ENCODE peak calls at places on chromosomes 11 and 22, in ten cellular contexts. R is cardiac fibroblast, C is thyroid gland, U is HCT116, I is GM12878, P is Caco-2, G is tibial nerve, S is fibroblast of lung, E is kidney epithelial cell, M is Peyer's patch. J is an unnamed sample.

GRCh38 chr22:20651286-20651685 is 122.6 kb upstream of the SERPIND1 start:
- DNase-seq in I (no peak), E (no peak), R (no peak), C (no peak), G (no peak), M (no peak), S (no peak), P (no peak), U (no peak), J (no peak)

GRCh38 chr11:134449713-134450112 is 37.7 kb upstream of the B3GAT1 start:
- DNase-seq in G (no peak), P (peak; percentile 29), I (no peak), C (no peak), M (no peak), S (no peak), R (no peak), U (peak; percentile 4), E (no peak), J (no peak)

GRCh38 chr11:10654211-10655150 is 39.1 kb downstream of the IRAG1 start:
- DNase-seq in P (no peak), E (no peak), G (no peak), S (peak; percentile 76), R (peak; percentile 84), M (peak; percentile 73), I (peak; percentile 23), C (no peak), U (peak; percentile 55), J (peak; percentile 88)

GRCh38 chr11:20854214-20854613 is 184.8 kb downstream of the NELL1 start:
- DNase-seq in U (no peak), S (no peak), E (no peak), C (no peak), M (no peak), P (peak; percentile 36), G (no peak), R (no peak), I (no peak), J (no peak)

GRCh38 chr11:100875521-100875869 is 188.4 kb downstream of the ARHGAP42 start:
- DNase-seq in U (no peak), P (no peak), E (no peak), G (no peak), M (no peak), S (no peak), I (no peak), C (no peak), R (no peak), J (no peak)

GRCh38 chr11:132851247-132851646 is 681.1 kb downstream of the OPCML start:
- DNase-seq in R (no peak), I (no peak), E (no peak), S (no peak), G (no peak), C (no peak), P (no peak), U (no peak), M (no peak), J (no peak)

GRCh38 chr22:21044931-21045584 is 688 bp upstream of the LRRC74B start:
- DNase-seq in C (no peak), U (no peak), I (no peak), M (no peak), E (no peak), G (no peak), S (peak; percentile 64), R (peak; percentile 73), P (peak; percentile 34), J (peak; percentile 89)

GRCh38 chr22:47990486-47990885 is 1228.0 kb downstream of the TBC1D22A start:
- DNase-seq in R (no peak), G (no peak), M (no peak), I (no peak), E (no peak), C (no peak), U (no peak), P (no peak), S (no peak), J (no peak)

DNA sequence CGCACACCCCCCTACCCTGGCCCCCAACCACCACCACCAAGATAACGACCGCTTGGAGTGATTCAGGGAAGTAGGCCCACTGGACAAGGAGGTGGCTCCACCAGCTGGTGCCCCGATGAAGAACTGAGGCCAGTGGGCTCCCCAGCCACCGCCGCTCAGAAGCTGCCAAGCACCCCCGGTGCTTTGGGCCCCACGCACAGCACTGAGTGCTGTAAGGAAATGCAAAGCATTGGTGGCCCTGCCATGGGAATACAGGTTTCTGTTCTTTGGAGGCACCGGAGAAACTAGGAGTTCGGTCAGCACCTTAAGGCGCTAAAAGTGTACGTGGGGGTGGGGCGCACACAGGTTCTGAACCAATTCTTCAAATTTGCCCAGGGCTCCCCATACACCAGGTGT is 664 bp upstream of the PRSS23 start:
- DNase-seq in S (no peak), M (no peak), U (no peak), P (peak; percentile 79), G (no peak), C (no peak), R (no peak), E (no peak), I (no peak), J (peak; percentile 57)
- TF ChIP-seq CTCF in S (no peak), M (no peak), U (no peak), P (peak; percentile 11), G (no peak), C (no peak), R (no peak), E (peak; percentile 19), I (no peak), J (peak; percentile 50)

GRCh38 chr22:26479792-26480610 is 3.6 kb downstream of the HPS4 start:
- DNase-seq in R (no peak), E (no peak), C (no peak), G (no peak), I (no peak), U (no peak), S (no peak), P (no peak), M (no peak), J (no peak)
- H3K4me3 ChIP-seq in R (no peak overlapping the region), E (peak overlapping the region; percentile 2), C (no peak overlapping the region), G (peak overlapping the region; percentile 9), I (peak overlapping the region; percentile 97), U (no peak overlapping the region), S (no peak overlapping the region), P (no peak overlapping the region), M (peak overlapping the region; percentile 29), J (peak overlapping the region; percentile 15)

DNA sequence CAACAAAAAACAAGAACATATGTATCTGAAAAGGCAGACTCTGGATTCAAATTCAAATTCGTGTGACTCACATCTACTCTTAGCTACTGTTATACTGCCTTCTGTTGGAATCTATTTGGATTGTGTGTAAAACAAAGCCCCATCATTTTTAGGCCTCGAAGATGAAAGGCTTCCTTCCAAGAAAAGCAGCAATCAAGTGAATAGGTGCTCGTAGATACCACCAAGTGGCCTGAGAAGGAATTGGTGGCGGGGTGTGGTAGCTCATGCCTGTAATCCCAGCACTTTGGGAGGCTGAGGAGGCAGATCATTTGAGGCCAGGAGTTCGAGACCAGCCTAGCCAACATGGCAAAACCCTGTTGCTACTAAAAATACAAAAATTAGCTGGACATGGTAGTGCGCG is 4.2 kb downstream of the GRAMD1B start:
- DNase-seq in C (no peak), R (no peak), G (no peak), P (peak; percentile 42), E (no peak), I (no peak), S (peak; percentile 18), U (peak; percentile 43), M (peak; percentile 54), J (peak; percentile 36)
- TF ChIP-seq CTCF in C (no peak), R (peak; percentile 34), G (no peak), P (peak; percentile 37), E (no peak), I (peak; percentile 59), S (no peak), U (peak; percentile 56), M (peak; percentile 54), J (peak; percentile 47)

DNA sequence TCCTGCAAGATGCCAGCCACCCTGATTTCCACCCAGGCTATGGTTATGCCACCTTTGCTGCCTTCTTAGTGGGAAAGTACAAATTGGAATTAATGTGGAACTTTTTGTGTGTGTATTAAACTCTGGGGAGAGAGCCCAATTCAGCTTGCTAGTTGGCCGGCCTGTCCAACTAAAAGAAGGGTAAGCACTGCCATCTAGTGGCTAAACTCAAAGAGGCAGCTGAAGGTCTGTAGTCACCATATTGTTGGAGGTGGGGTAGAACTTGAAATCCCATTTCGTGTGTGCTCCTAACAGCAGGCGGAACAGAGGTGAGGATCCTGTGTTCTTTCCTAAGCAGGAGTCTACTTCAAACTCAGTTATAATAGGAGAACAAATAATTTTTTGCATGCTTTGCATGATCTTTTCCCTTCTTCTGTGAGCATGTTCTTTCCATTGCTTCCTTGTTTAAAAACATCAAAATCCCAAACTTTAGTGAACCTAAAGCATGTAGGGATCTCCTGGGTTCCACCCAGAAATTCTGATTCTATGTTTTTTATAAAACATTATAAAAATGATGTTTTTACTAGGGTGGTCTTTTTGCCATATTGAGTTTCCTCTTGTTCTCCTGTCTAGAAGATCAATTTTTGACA is 138.8 kb upstream of the SORL1-AS1 start:
- DNase-seq in U (peak; percentile 64), R (peak; percentile 86), C (peak; percentile 66), E (no peak), M (peak; percentile 87), P (peak; percentile 90), G (peak; percentile 49), I (peak; percentile 82), S (peak; percentile 60), J (peak; percentile 88)
- H3K4me3 ChIP-seq in U (no peak overlapping the region), R (no peak overlapping the region), C (no peak overlapping the region), E (no peak overlapping the region), M (no peak overlapping the region), P (no peak overlapping the region), G (no peak overlapping the region), I (peak overlapping the region; percentile 37), S (no peak overlapping the region), J (no peak overlapping the region)

J was measured in choroid plexus epithelial cell.